ENCODE peak calls at places on chromosomes 5 and 9, in seven cellular contexts. B is epithelial cell of esophagus; H is GM23338; A is naive thymus-derived CD8-positive, alpha-beta T cell; D is left colon; S is SK-MEL-5; M is hippocampal formation. C is an unnamed sample.

GRCh38 chr5:108521841-108522506 is 140.1 kb upstream of the FBXL17 start:
- DNase-seq in B (peak; percentile 69), H (peak; percentile 89), A (no peak), D (no peak), S (peak; percentile 80), M (no peak), C (peak; percentile 20)

GRCh38 chr9:82436480-82436879 is 447.9 kb downstream of the SPATA31D1 start:
- DNase-seq in B (peak; percentile 87), H (no peak), A (no peak), D (no peak), S (no peak), M (no peak), C (peak; percentile 61)

GRCh38 chr5:145829708-145830361 is 5.3 kb downstream of the PRELID2 start:
- DNase-seq in B (no peak), H (no peak), A (no peak), D (no peak), S (no peak), M (no peak), C (no peak)

GRCh38 chr9:81268048-81268447 is 421.3 kb downstream of the TLE1 start:
- DNase-seq in B (peak; percentile 23), H (no peak), A (no peak), D (no peak), S (no peak), M (no peak), C (no peak)

GRCh38 chr5:9605041-9605440 is 25.1 kb downstream of the TAS2R1 start:
- DNase-seq in B (no peak), H (no peak), A (no peak), D (no peak), S (no peak), M (no peak), C (no peak)

GRCh38 chr5:150661086-150661485 is at the start of gene MYOZ3:
- DNase-seq in B (no peak), H (no peak), A (no peak), D (no peak), S (no peak), M (no peak), C (no peak)

GRCh38 chr5:37889612-37890317 is 49.9 kb upstream of the GDNF start:
- DNase-seq in B (peak; percentile 98), H (no peak), A (no peak), D (no peak), S (peak; percentile 82), M (no peak), C (peak; percentile 98)

GRCh38 chr9:6114424-6114823 is 99.0 kb upstream of the RANBP6 start:
- DNase-seq in B (no peak), H (no peak), A (no peak), D (no peak), S (no peak), M (no peak), C (no peak)

GRCh38 chr5:102903074-102903871 is 148.2 kb downstream of the PAM start:
- DNase-seq in B (peak; percentile 10), H (no peak), A (no peak), D (no peak), S (no peak), M (no peak), C (peak; percentile 34)

GRCh38 chr5:123080215-123080614 is 8.8 kb upstream of the PRDM6 start:
- DNase-seq in B (peak; percentile 47), H (no peak), A (no peak), D (no peak), S (no peak), M (no peak), C (no peak)

GRCh38 chr5:133244242-133244641 is 192.4 kb downstream of the HSPA4 start:
- DNase-seq in B (peak; percentile 30), H (no peak), A (no peak), D (no peak), S (no peak), M (no peak), C (no peak)

GRCh38 chr5:138492552-138493045 is 27.3 kb downstream of the EGR1 start:
- DNase-seq in B (no peak), H (no peak), A (no peak), D (no peak), S (no peak), M (no peak), C (no peak)

GRCh38 chr9:35844628-35845301 is 15.7 kb downstream of the TMEM8B start:
- DNase-seq in B (peak; percentile 90), H (peak; percentile 64), A (peak; percentile 45), D (peak; percentile 49), S (peak; percentile 83), M (peak; percentile 4), C (peak; percentile 81)

GRCh38 chr9:78601957-78602565 is 305.1 kb downstream of the PSAT1 start:
- DNase-seq in B (peak; percentile 91), H (peak; percentile 65), A (no peak), D (no peak), S (peak; percentile 77), M (peak; percentile 18), C (peak; percentile 74)

GRCh38 chr9:4620046-4620765 is 41.9 kb upstream of the PLPP6 start:
- DNase-seq in B (peak; percentile 77), H (peak; percentile 17), A (no peak), D (no peak), S (no peak), M (no peak), C (peak; percentile 8)

GRCh38 chr5:174409070-174409469 is 315.3 kb upstream of the MSX2 start:
- DNase-seq in B (no peak), H (peak; percentile 46), A (no peak), D (no peak), S (peak; percentile 14), M (no peak), C (no peak)

GRCh38 chr9:105281926-105282325 is 37.5 kb downstream of the SLC44A1 start:
- DNase-seq in B (peak; percentile 63), H (no peak), A (no peak), D (no peak), S (no peak), M (no peak), C (peak; percentile 60)

GRCh38 chr9:90180374-90180773 is 462.2 kb downstream of the DIRAS2 start:
- DNase-seq in B (no peak), H (no peak), A (no peak), D (no peak), S (no peak), M (no peak), C (no peak)

GRCh38 chr9:127347831-127348699 is 48.9 kb upstream of the SLC2A8 start:
- DNase-seq in B (peak; percentile 76), H (peak; percentile 47), A (no peak), D (no peak), S (peak; percentile 65), M (peak; percentile 11), C (peak; percentile 23)

GRCh38 chr9:81716409-81716808 is 27.1 kb upstream of the TLE1 start:
- DNase-seq in B (peak; percentile 39), H (no peak), A (no peak), D (no peak), S (no peak), M (no peak), C (no peak)

GRCh38 chr9:113558632-113559502 is 95.3 kb downstream of the RGS3 start:
- DNase-seq in B (no peak), H (no peak), A (no peak), D (peak; percentile 59), S (no peak), M (peak; percentile 24), C (no peak)

GRCh38 chr5:55226934-55227737 is at the start of gene MCIDAS:
- DNase-seq in B (peak; percentile 76), H (peak; percentile 89), A (peak; percentile 20), D (peak; percentile 76), S (peak; percentile 79), M (no peak), C (no peak)

GRCh38 chr9:16752615-16753014 is 117.9 kb downstream of the BNC2 start:
- DNase-seq in B (no peak), H (no peak), A (no peak), D (no peak), S (no peak), M (no peak), C (no peak)

GRCh38 chr9:81789751-81790150 is 100.4 kb upstream of the TLE1 start:
- DNase-seq in B (no peak), H (no peak), A (no peak), D (no peak), S (no peak), M (no peak), C (no peak)

GRCh38 chr5:2131826-2132496 is 249.2 kb upstream of the IRX4 start:
- DNase-seq in B (no peak), H (no peak), A (no peak), D (no peak), S (no peak), M (no peak), C (no peak)

GRCh38 chr5:51185985-51186384 is 197.3 kb upstream of the ISL1 start:
- DNase-seq in B (no peak), H (peak; percentile 8), A (no peak), D (no peak), S (no peak), M (no peak), C (no peak)

GRCh38 chr5:41415242-41415641 is 95.2 kb downstream of the PLCXD3 start:
- DNase-seq in B (no peak), H (no peak), A (no peak), D (no peak), S (no peak), M (no peak), C (no peak)